ENCODE peak calls at places on chromosomes 5 and 9, in eight cellular contexts. A is lower leg skin; K is HFFc6; M is psoas muscle; P is CD8-positive, alpha-beta T cell; N is brain microvascular endothelial cell; B is ovary; S is B cell. J is an unnamed sample.
A peak's percentile ranks its signal among the peaks of the same experiment; 100 is the strongest.

GRCh38 chr5:179624841-179625271 is 1.4 kb upstream of the HNRNPH1 start:
- DNase-seq in A (no peak), K (no peak), M (no peak), P (no peak), N (no peak), B (no peak), S (no peak), J (no peak)

GRCh38 chr9:36815023-36815422 is 219.0 kb downstream of the PAX5 start:
- DNase-seq in A (peak; percentile 17), K (no peak), M (no peak), P (no peak), N (no peak), B (no peak), S (no peak), J (no peak)

GRCh38 chr9:107485451-107486043 is 4.0 kb downstream of the KLF4 start:
- DNase-seq in A (peak; percentile 83), K (no peak), M (no peak), P (no peak), N (no peak), B (peak; percentile 41), S (no peak), J (no peak)

GRCh38 chr5:149149942-149150341 is 8.6 kb downstream of the ABLIM3 start:
- DNase-seq in A (no peak), K (no peak), M (no peak), P (no peak), N (no peak), B (no peak), S (no peak), J (no peak)

GRCh38 chr5:1795931-1796330 is 3.7 kb downstream of the MRPL36 start:
- DNase-seq in A (no peak), K (no peak), M (no peak), P (no peak), N (no peak), B (no peak), S (no peak), J (no peak)

GRCh38 chr5:116486588-116486987 is 88.0 kb downstream of the SEMA6A start:
- DNase-seq in A (no peak), K (no peak), M (no peak), P (no peak), N (no peak), B (no peak), S (no peak), J (no peak)

GRCh38 chr5:95857185-95857945 is 34.8 kb upstream of the GLRX start:
- DNase-seq in A (peak; percentile 92), K (peak; percentile 89), M (peak; percentile 82), P (no peak), N (peak; percentile 83), B (peak; percentile 74), S (no peak), J (no peak)

GRCh38 chr9:127541865-127542264 is 70.2 kb upstream of the STXBP1 start:
- DNase-seq in A (no peak), K (no peak), M (peak; percentile 73), P (no peak), N (no peak), B (no peak), S (no peak), J (no peak)

GRCh38 chr9:86732514-86732913 is 214.8 kb downstream of the GAS1 start:
- DNase-seq in A (no peak), K (peak; percentile 86), M (peak; percentile 41), P (no peak), N (peak; percentile 69), B (no peak), S (no peak), J (peak; percentile 77)

GRCh38 chr5:86756839-86757238 is 139.1 kb downstream of the COX7C start:
- DNase-seq in A (no peak), K (no peak), M (no peak), P (no peak), N (no peak), B (no peak), S (no peak), J (no peak)
- TF ChIP-seq CTCF in A (no peak), K (no peak), M (no peak), P (no peak), N (no peak), B (no peak), S (no peak), J (no peak)

DNA sequence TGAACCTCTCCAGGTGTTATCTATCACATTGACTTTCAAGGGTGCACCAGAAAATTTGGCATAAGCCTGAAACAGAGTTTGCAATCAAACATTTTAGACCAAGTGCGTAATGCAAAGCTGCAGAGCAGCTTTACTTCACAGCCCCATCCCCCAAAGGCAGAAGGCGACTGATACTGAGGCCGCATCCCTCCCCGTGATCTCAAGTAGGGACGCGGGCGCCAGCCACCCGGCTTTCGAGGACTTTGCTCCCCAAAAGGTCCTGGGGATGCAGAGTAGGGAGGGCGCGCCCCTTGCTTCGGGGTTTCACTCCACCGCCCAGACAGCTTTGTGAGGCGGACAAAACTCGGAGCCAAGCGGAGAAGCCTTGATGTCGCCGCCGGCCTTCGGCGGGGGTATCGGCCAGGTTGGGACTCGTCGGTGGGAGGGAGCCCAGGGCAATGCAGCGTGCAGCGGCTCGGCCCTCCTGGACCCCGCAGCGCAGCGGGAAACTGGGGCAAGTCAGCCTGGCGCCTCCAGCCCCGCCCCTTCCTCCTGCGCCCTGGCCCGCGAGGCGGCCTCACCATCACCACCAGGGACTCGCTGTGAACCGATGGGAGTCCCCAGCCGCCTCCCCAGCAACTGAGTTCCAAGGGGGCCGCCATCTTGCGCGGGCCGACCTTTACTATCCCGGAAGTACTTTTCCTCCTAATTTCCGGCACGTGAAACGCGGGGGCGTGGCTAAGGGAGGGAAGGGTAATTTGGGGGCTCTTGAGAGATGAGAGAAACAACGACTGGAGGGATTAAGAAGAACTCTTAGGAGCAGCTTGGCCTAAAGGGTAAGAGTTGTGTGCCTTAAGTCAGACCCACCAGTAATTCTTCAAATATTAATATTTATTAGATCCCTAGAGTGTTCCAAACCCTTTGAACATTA is at the start of gene MTX3:
- DNase-seq in A (peak; percentile 94), K (peak; percentile 70), M (peak; percentile 89), P (peak; percentile 88), N (peak; percentile 77), B (peak; percentile 87), S (peak; percentile 80), J (peak; percentile 44)
- TF ChIP-seq CTCF in A (no peak), K (no peak), M (no peak), P (no peak), N (no peak), B (no peak), S (no peak), J (no peak)

GRCh38 chr9:135181336-135181735 is 93.9 kb downstream of the OLFM1 start:
- DNase-seq in A (no peak), K (no peak), M (no peak), P (no peak), N (no peak), B (no peak), S (no peak), J (no peak)

GRCh38 chr9:135184158-135184557 is 96.7 kb downstream of the OLFM1 start:
- DNase-seq in A (no peak), K (no peak), M (no peak), P (no peak), N (no peak), B (no peak), S (no peak), J (no peak)

GRCh38 chr9:135184661-135185459 is 97.4 kb downstream of the OLFM1 start:
- DNase-seq in A (no peak), K (no peak), M (no peak), P (no peak), N (no peak), B (no peak), S (no peak), J (no peak)

GRCh38 chr9:135183069-135183468 is 95.6 kb downstream of the OLFM1 start:
- DNase-seq in A (no peak), K (no peak), M (no peak), P (no peak), N (no peak), B (no peak), S (no peak), J (no peak)

DNA sequence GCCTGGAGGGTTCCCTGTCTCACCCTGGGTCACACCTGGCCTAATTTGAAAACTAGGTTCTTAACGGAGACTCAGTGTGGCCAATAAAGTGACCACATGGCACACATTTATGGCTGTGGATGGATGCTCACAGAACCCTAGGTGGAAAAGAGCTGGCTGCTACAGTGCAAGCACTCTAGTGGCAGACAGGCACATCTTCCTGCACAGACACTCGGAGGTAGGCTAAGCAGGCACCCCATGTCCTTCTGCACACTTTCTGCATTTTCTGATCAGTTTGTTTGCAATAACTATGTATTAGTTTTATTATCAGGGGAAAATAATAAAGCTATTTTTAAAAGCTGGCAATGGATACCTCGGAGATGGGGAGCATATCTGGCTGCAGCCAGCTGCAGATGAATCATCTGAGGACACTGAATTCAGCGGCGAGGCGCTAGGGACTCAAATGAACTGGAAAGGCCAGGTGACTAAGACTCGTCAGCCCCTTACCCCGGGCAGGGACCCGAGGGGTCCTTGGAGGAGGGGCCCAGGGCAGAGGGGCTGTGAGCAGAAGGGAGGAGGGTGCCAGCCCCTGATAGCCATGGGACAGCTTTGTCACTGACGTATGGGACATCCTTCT is 96.2 kb downstream of the OLFM1 start:
- DNase-seq in A (no peak), K (no peak), M (no peak), P (no peak), N (no peak), B (no peak), S (no peak), J (no peak)
- TF ChIP-seq CTCF in A (no peak), K (no peak), M (no peak), P (no peak), N (no peak), B (no peak), S (no peak), J (no peak)

DNA sequence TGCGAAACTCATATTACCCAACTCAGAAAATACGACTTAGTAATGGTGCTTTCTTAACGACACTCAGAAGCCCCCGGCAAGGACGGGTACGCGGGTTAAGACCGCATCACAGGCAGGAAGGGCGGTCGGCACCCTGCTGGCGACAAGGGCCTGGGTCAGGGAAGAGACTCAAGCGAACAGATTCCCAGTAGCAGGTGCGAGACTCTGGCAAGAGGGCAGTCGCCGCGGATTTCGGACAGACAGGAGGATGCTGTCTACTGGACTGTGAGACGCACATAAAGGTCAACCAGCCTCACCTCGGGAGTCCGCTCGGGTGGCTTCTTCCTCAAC is 398 bp downstream of the RAPGEF6 start:
- DNase-seq in A (peak; percentile 93), K (peak; percentile 33), M (peak; percentile 63), P (peak; percentile 64), N (peak; percentile 42), B (no peak), S (peak; percentile 47), J (no peak)
- TF ChIP-seq CTCF in A (no peak), K (peak; percentile 23), M (peak; percentile 28), P (no peak), N (peak; percentile 24), B (no peak), S (peak; percentile 36), J (no peak)

GRCh38 chr9:77293949-77294348 is 116.6 kb downstream of the VPS13A start:
- DNase-seq in A (no peak), K (no peak), M (no peak), P (no peak), N (no peak), B (no peak), S (no peak), J (no peak)

GRCh38 chr9:77290373-77290772 is 113.0 kb downstream of the VPS13A start:
- DNase-seq in A (no peak), K (no peak), M (no peak), P (no peak), N (no peak), B (no peak), S (no peak), J (no peak)

DNA sequence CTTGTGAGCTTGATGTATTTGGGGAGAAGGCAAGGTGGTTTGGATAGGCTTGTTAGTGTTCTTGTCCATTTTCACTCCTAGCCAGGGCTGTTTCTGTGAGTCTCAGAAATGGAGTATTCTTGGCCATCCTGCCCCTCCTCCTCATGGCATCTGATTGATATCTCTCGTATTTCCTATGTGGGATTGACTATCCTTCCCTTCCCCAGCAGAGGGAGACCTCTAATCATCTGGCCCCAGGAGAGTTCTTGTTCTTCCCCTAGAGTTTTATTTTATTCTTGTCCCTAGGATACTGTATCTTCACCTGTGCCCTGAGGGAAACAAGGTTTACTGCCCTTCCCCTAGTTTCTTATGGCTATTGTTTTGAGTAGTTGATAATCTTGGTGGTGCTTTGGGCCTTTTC is 114.4 kb downstream of the VPS13A start:
- DNase-seq in A (no peak), K (peak; percentile 51), M (no peak), P (no peak), N (peak; percentile 49), B (no peak), S (no peak), J (no peak)
- TF ChIP-seq CTCF in A (no peak), K (peak; percentile 79), M (no peak), P (no peak), N (peak; percentile 75), B (no peak), S (no peak), J (peak; percentile 49)

J was measured in AG09319.